ENCODE peak calls at places on chromosomes 5 and 9, in five cellular contexts. One of them, this sample, is unnamed. For H3K79me2, the result is how much of the 10 kb centered on the place peaks cover.

GRCh38 chr9:137320555-137321384 is 18.7 kb upstream of the NRARP start:
- DNase-seq in H1: no peak
- DNase-seq in HepG2: no peak
- DNase-seq in GM12878: no peak
- DNase-seq in K562: no peak
- DNase-seq in this sample: no peak

GRCh38 chr5:151811593-151812321 is 40.0 kb downstream of the G3BP1 start:
- DNase-seq in H1: no peak
- DNase-seq in HepG2: no peak
- DNase-seq in GM12878: no peak
- DNase-seq in K562: no peak
- DNase-seq in this sample: no peak

GRCh38 chr5:123088031-123088805 is 823 bp upstream of the PRDM6 start:
- DNase-seq in H1: no peak
- DNase-seq in HepG2: peak
- DNase-seq in GM12878: no peak
- DNase-seq in K562: no peak
- DNase-seq in this sample: no peak

GRCh38 chr5:167952278-167952990 is 339.0 kb upstream of the WWC1 start:
- DNase-seq in H1: no peak
- DNase-seq in HepG2: no peak
- DNase-seq in GM12878: no peak
- DNase-seq in K562: no peak
- DNase-seq in this sample: no peak

GRCh38 chr9:123424131-123424530 is 68.1 kb downstream of the CRB2 start:
- DNase-seq in H1: no peak
- DNase-seq in HepG2: no peak
- DNase-seq in GM12878: no peak
- DNase-seq in K562: no peak
- DNase-seq in this sample: no peak

GRCh38 chr5:62585751-62586150 is 7.1 kb downstream of the LRRC70 start:
- DNase-seq in H1: no peak
- DNase-seq in HepG2: no peak
- DNase-seq in GM12878: no peak
- DNase-seq in K562: peak
- DNase-seq in this sample: no peak

GRCh38 chr5:117131048-117131679 is 556.5 kb upstream of the SEMA6A start:
- DNase-seq in H1: no peak
- DNase-seq in HepG2: no peak
- DNase-seq in GM12878: peak
- DNase-seq in K562: no peak
- DNase-seq in this sample: no peak

GRCh38 chr5:176658007-176658599 is 10.8 kb downstream of the TSPAN17 start:
- DNase-seq in H1: peak
- DNase-seq in HepG2: peak
- DNase-seq in GM12878: no peak
- DNase-seq in K562: peak
- DNase-seq in this sample: peak

GRCh38 chr5:32692066-32692746 is 18.9 kb upstream of the NPR3 start:
- DNase-seq in H1: no peak
- DNase-seq in HepG2: no peak
- DNase-seq in GM12878: no peak
- DNase-seq in K562: no peak
- DNase-seq in this sample: no peak

GRCh38 chr5:171342362-171343111 is 33.5 kb downstream of the TLX3 start:
- DNase-seq in H1: no peak
- DNase-seq in HepG2: peak
- DNase-seq in GM12878: no peak
- DNase-seq in K562: peak
- DNase-seq in this sample: peak

GRCh38 chr9:108994695-108995094 is 18.6 kb downstream of the CTNNAL1 start:
- DNase-seq in H1: no peak
- DNase-seq in HepG2: no peak
- DNase-seq in GM12878: no peak
- DNase-seq in K562: peak
- DNase-seq in this sample: no peak

GRCh38 chr5:113984928-113985327 is 376.9 kb upstream of the KCNN2 start:
- DNase-seq in H1: no peak
- DNase-seq in HepG2: no peak
- DNase-seq in GM12878: no peak
- DNase-seq in K562: no peak
- DNase-seq in this sample: no peak

GRCh38 chr9:37966443-37967271 is 62.7 kb upstream of the SLC25A51 start:
- DNase-seq in H1: no peak
- DNase-seq in HepG2: peak
- DNase-seq in GM12878: no peak
- DNase-seq in K562: no peak
- DNase-seq in this sample: no peak

GRCh38 chr5:137563646-137564474 is 64.7 kb upstream of the SPOCK1 start:
- DNase-seq in H1: no peak
- DNase-seq in HepG2: no peak
- DNase-seq in GM12878: no peak
- DNase-seq in K562: no peak
- DNase-seq in this sample: no peak

GRCh38 chr5:163347671-163348070 is 89.7 kb upstream of the CCNG1 start:
- DNase-seq in H1: peak
- DNase-seq in HepG2: peak
- DNase-seq in GM12878: peak
- DNase-seq in K562: peak
- DNase-seq in this sample: peak

GRCh38 chr5:11955386-11955785 is 51.1 kb upstream of the CTNND2 start:
- DNase-seq in H1: no peak
- DNase-seq in HepG2: no peak
- DNase-seq in GM12878: no peak
- DNase-seq in K562: no peak
- DNase-seq in this sample: no peak

GRCh38 chr9:138082918-138083636 is 205.5 kb downstream of the CACNA1B start:
- DNase-seq in H1: no peak
- DNase-seq in HepG2: no peak
- DNase-seq in GM12878: no peak
- DNase-seq in K562: no peak
- DNase-seq in this sample: no peak

GRCh38 chr5:74575741-74576538 is 64.6 kb downstream of the ENC1 start:
- DNase-seq in H1: no peak
- DNase-seq in HepG2: no peak
- DNase-seq in GM12878: no peak
- DNase-seq in K562: no peak
- DNase-seq in this sample: no peak

GRCh38 chr5:5063533-5063953 is 76.6 kb upstream of the ADAMTS16 start:
- DNase-seq in H1: no peak
- DNase-seq in HepG2: peak
- DNase-seq in GM12878: no peak
- DNase-seq in K562: no peak
- DNase-seq in this sample: no peak

GRCh38 chr5:76404694-76405306 is 1.7 kb downstream of the IQGAP2 start:
- DNase-seq in H1: no peak
- DNase-seq in HepG2: no peak
- DNase-seq in GM12878: no peak
- DNase-seq in K562: peak
- DNase-seq in this sample: no peak

GRCh38 chr5:73719616-73720015 is 93.6 kb downstream of the ARHGEF28 start:
- DNase-seq in H1: no peak
- DNase-seq in HepG2: no peak
- DNase-seq in GM12878: no peak
- DNase-seq in K562: no peak
- DNase-seq in this sample: no peak

GRCh38 chr5:6649186-6649585 is 15.9 kb downstream of the SRD5A1 start:
- DNase-seq in H1: peak
- DNase-seq in HepG2: no peak
- DNase-seq in GM12878: no peak
- DNase-seq in K562: peak
- DNase-seq in this sample: no peak

GRCh38 chr5:4258170-4258569 is 662.5 kb downstream of the IRX1 start:
- DNase-seq in H1: no peak
- DNase-seq in HepG2: no peak
- DNase-seq in GM12878: no peak
- DNase-seq in K562: no peak
- DNase-seq in this sample: no peak

GRCh38 chr9:136228107-136228875 is 17.3 kb downstream of the QSOX2 start:
- DNase-seq in H1: no peak
- DNase-seq in HepG2: peak
- DNase-seq in GM12878: no peak
- DNase-seq in K562: peak
- DNase-seq in this sample: peak

GRCh38 chr9:128798896-128799295 is 11.8 kb downstream of the TBC1D13 start:
- DNase-seq in H1: no peak
- DNase-seq in HepG2: no peak
- DNase-seq in GM12878: no peak
- DNase-seq in K562: no peak
- DNase-seq in this sample: no peak

GRCh38 chr9:3436629-3437028 is 89.2 kb downstream of the RFX3 start:
- DNase-seq in H1: no peak
- DNase-seq in HepG2: no peak
- DNase-seq in GM12878: no peak
- DNase-seq in K562: no peak
- DNase-seq in this sample: no peak
- TF ChIP-seq SRF in H1: no peak
- TF ChIP-seq SRF in HepG2: no peak
- TF ChIP-seq SRF in GM12878: no peak
- TF ChIP-seq SRF in K562: no peak
- TF ChIP-seq SRF in this sample: no peak

DNA sequence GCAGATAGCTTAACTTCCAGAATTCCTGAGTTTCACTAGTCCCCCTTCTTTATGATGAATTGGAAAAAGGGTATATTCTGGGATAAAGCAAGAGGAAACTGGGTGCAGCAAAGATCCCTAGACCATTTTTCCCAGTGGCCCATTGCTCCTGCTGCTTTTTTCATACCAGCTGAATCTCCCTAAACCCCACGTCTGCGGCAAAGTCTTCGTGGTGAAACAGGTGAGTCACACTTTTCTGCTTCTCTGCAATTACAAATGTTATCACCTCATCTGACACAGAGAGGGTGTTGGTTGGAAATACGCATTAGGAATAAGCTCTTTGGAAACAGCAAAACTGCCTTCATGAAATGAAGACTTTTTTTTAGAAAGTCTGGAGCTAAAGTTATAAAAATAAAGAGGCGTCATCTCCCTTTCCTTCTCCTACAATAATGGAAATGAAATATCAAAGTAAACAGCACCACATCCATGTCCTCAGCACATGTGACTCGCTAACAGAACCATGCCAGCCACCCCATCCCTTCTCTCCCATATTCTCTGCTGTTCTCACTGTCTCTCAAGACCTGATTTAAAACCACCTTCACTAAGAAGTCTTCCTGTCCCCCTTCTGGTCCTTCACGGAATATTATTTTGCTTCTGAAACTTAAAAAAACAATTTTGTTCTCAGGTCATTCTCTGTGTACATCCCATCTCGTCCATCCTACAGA is 39.5 kb upstream of the GLRX start:
- DNase-seq in H1: no peak
- DNase-seq in HepG2: no peak
- DNase-seq in GM12878: no peak
- DNase-seq in K562: no peak
- DNase-seq in this sample: no peak
- H3K4me2 ChIP-seq in H1: no peak
- H3K4me2 ChIP-seq in HepG2: peak
- H3K4me2 ChIP-seq in GM12878: peak
- H3K4me2 ChIP-seq in K562: no peak
- H3K4me2 ChIP-seq in this sample: peak

GRCh38 chr5:80641353-80641752 is 13.1 kb upstream of the MSH3 start:
- DNase-seq in H1: no peak
- DNase-seq in HepG2: no peak
- DNase-seq in GM12878: no peak
- DNase-seq in K562: no peak
- DNase-seq in this sample: no peak

GRCh38 chr5:80646926-80647325 is 7.5 kb upstream of the MSH3 start:
- DNase-seq in H1: no peak
- DNase-seq in HepG2: no peak
- DNase-seq in GM12878: no peak
- DNase-seq in K562: no peak
- DNase-seq in this sample: no peak

GRCh38 chr5:80644900-80645299 is 9.6 kb upstream of the MSH3 start:
- DNase-seq in H1: no peak
- DNase-seq in HepG2: no peak
- DNase-seq in GM12878: no peak
- DNase-seq in K562: no peak
- DNase-seq in this sample: no peak
- H3K79me2 ChIP-seq in H1: under half
- H3K79me2 ChIP-seq in HepG2: under half
- H3K79me2 ChIP-seq in GM12878: under half
- H3K79me2 ChIP-seq in K562: under half
- H3K79me2 ChIP-seq in this sample: under half

GRCh38 chr9:21685502-21685901 is 116.9 kb upstream of the MTAP start:
- DNase-seq in H1: no peak
- DNase-seq in HepG2: no peak
- DNase-seq in GM12878: no peak
- DNase-seq in K562: no peak
- DNase-seq in this sample: no peak

GRCh38 chr9:21688108-21689102 is 114.0 kb upstream of the MTAP start:
- DNase-seq in H1: no peak
- DNase-seq in HepG2: no peak
- DNase-seq in GM12878: no peak
- DNase-seq in K562: no peak
- DNase-seq in this sample: no peak

GRCh38 chr9:21686738-21687137 is 115.7 kb upstream of the MTAP start:
- DNase-seq in H1: no peak
- DNase-seq in HepG2: no peak
- DNase-seq in GM12878: no peak
- DNase-seq in K562: no peak
- DNase-seq in this sample: no peak

GRCh38 chr9:21684831-21685362 is 117.5 kb upstream of the MTAP start:
- DNase-seq in H1: no peak
- DNase-seq in HepG2: peak
- DNase-seq in GM12878: no peak
- DNase-seq in K562: no peak
- DNase-seq in this sample: peak

DNA sequence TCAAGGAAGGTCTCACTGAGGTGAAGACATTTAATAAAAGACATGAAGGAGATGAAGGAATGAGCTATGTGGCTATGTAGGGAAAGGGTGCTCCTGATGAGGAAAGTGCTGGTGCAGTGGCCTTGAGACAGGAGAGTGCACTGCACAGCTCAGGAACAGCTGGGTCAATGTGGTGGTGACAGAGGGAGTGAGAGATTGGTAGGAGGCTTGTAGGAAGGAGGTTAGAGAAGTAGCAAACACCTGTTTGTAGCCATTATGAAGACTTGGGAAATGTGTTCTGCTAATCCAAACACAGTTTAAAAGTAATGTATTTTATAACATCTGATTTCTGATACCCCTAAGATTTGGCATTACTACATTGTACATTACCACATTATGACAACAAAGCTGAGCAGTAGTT is 115.1 kb upstream of the MTAP start:
- DNase-seq in H1: no peak
- DNase-seq in HepG2: no peak
- DNase-seq in GM12878: no peak
- DNase-seq in K562: no peak
- DNase-seq in this sample: no peak
- TF ChIP-seq SRF in H1: no peak
- TF ChIP-seq SRF in HepG2: no peak
- TF ChIP-seq SRF in GM12878: no peak
- TF ChIP-seq SRF in K562: no peak
- TF ChIP-seq SRF in this sample: no peak

This sample was measured in HCT116.